ENCODE peak calls at places on chromosome 18, in seven cellular contexts. H is heart left ventricle; P is bronchial epithelial cell; D is stimulated activated CD4-positive, alpha-beta T cell treated with anti-CD3 and anti-CD28 coated beads, Interleukin-1b, Interleukin-23, amount 100 ng/mL, for 48 hours; I is M059J; N is LHCN-M2; E is frontal cortex. K is an unnamed sample.

GRCh38 chr18:9038277-9038871 is 64.1 kb upstream of the NDUFV2 start:
- DNase-seq in H (no peak), P (peak), D (no peak), I (peak), N (no peak), E (no peak), K (no peak)

GRCh38 chr18:45248240-45248903 is 366.9 kb upstream of the SLC14A2 start:
- DNase-seq in H (peak), P (peak), D (no peak), I (peak), N (peak), E (no peak), K (peak)

GRCh38 chr18:79921984-79922965 is 29.2 kb downstream of the SLC66A2 start:
- DNase-seq in H (no peak), P (no peak), D (no peak), I (no peak), N (no peak), E (no peak), K (no peak)

GRCh38 chr18:27665264-27665799 is 480.2 kb upstream of the CHST9 start:
- DNase-seq in H (no peak), P (no peak), D (no peak), I (no peak), N (peak), E (no peak), K (no peak)

GRCh38 chr18:1246827-1247226 is 342.2 kb downstream of the ADCYAP1 start:
- DNase-seq in H (no peak), P (no peak), D (no peak), I (no peak), N (no peak), E (no peak), K (no peak)

GRCh38 chr18:3710712-3711269 is 260.8 kb downstream of the TGIF1 start:
- DNase-seq in H (peak), P (peak), D (no peak), I (peak), N (peak), E (no peak), K (peak)

GRCh38 chr18:12656671-12657047 is 1.2 kb downstream of the SPIRE1 start:
- DNase-seq in H (no peak), P (peak), D (no peak), I (peak), N (no peak), E (peak), K (no peak)

GRCh38 chr18:79982736-79983135 is 5.6 kb downstream of the TXNL4A start:
- DNase-seq in H (no peak), P (no peak), D (peak), I (peak), N (no peak), E (peak), K (peak)

GRCh38 chr18:6764382-6764781 is 34.9 kb downstream of the ARHGAP28 start:
- DNase-seq in H (no peak), P (no peak), D (no peak), I (no peak), N (no peak), E (no peak), K (no peak)

GRCh38 chr18:11136241-11136640 is 13.1 kb downstream of the PIEZO2 start:
- DNase-seq in H (no peak), P (no peak), D (no peak), I (peak), N (no peak), E (no peak), K (peak)

GRCh38 chr18:38262666-38263065 is 697.1 kb upstream of the CELF4 start:
- DNase-seq in H (no peak), P (no peak), D (no peak), I (no peak), N (no peak), E (no peak), K (no peak)

K was measured in OCI-M1.